ENCODE peak calls at places on chromosomes 1 and 21, in nine cellular contexts. U is glomerular endothelial cell; L is activated T-cell treated with anti-CD3 and anti-CD28 coated beads, Interleukin-2, amount 50 U/mL, for 4 hours; Z is kidney; K is left cardiac atrium; M is heart right ventricle; O is fibroblast of villous mesenchyme; G is T-helper 2 cell; X is thoracic aorta. W is an unnamed sample.

GRCh38 chr1:94045465-94046056 is 75.4 kb downstream of the ABCA4 start:
- DNase-seq in U (peak), L (peak), Z (peak), K (peak), M (peak), O (peak), G (no peak), X (peak), W (peak)

GRCh38 chr1:186878356-186878755 is 49.6 kb downstream of the PLA2G4A start:
- DNase-seq in U (no peak), L (no peak), Z (no peak), K (no peak), M (no peak), O (peak), G (no peak), X (no peak), W (no peak)

GRCh38 chr1:183877321-183877720 is 72.4 kb downstream of the RGL1 start:
- DNase-seq in U (no peak), L (no peak), Z (peak), K (peak), M (peak), O (peak), G (no peak), X (no peak), W (peak)

GRCh38 chr1:54439550-54440223 is 33.5 kb upstream of the SSBP3 start:
- DNase-seq in U (no peak), L (no peak), Z (peak), K (no peak), M (no peak), O (no peak), G (no peak), X (no peak), W (no peak)

GRCh38 chr1:96048572-96048971 is 673.0 kb upstream of the PTBP2 start:
- DNase-seq in U (no peak), L (no peak), Z (no peak), K (no peak), M (no peak), O (no peak), G (no peak), X (no peak), W (no peak)

GRCh38 chr1:32275424-32275823 is 16.5 kb upstream of the HDAC1 start:
- DNase-seq in U (no peak), L (no peak), Z (peak), K (no peak), M (peak), O (no peak), G (no peak), X (no peak), W (no peak)

GRCh38 chr21:15620892-15621291 is 108.9 kb upstream of the USP25 start:
- DNase-seq in U (no peak), L (no peak), Z (no peak), K (no peak), M (no peak), O (no peak), G (no peak), X (no peak), W (no peak)

GRCh38 chr1:198936371-198937083 is 297.7 kb downstream of the PTPRC start:
- DNase-seq in U (no peak), L (no peak), Z (no peak), K (no peak), M (no peak), O (peak), G (no peak), X (no peak), W (no peak)

GRCh38 chr1:219466766-219467165 is 146.1 kb downstream of the ZC3H11B start:
- DNase-seq in U (no peak), L (no peak), Z (no peak), K (no peak), M (no peak), O (no peak), G (no peak), X (no peak), W (no peak)

GRCh38 chr1:22872971-22873664 is 99.5 kb downstream of the LACTBL1 start:
- DNase-seq in U (no peak), L (no peak), Z (no peak), K (no peak), M (no peak), O (no peak), G (no peak), X (no peak), W (no peak)

GRCh38 chr1:3641816-3642215 is 8.1 kb downstream of the WRAP73 start:
- DNase-seq in U (no peak), L (no peak), Z (peak), K (no peak), M (no peak), O (no peak), G (no peak), X (no peak), W (no peak)

GRCh38 chr1:210938416-210938925 is 195.5 kb downstream of the KCNH1 start:
- DNase-seq in U (no peak), L (no peak), Z (no peak), K (no peak), M (no peak), O (no peak), G (no peak), X (no peak), W (no peak)

W was measured in hippocampal formation.